ENCODE peak calls at places on chromosomes 13 and 19, in four cellular contexts. Q is HFF-Myc, O is Peyer's patch, S is RWPE1. G is an unnamed sample.
A peak's percentile ranks its signal among the peaks of the same experiment; 100 is the strongest.

GRCh38 chr13:46051958-46052313 is 610 bp downstream of the ZC3H13 start:
- DNase-seq in O (no peak), S (no peak), Q (no peak), G (no peak)

GRCh38 chr13:107138468-107138867 is 570.5 kb upstream of the ARGLU1 start:
- DNase-seq in S (no peak), O (no peak), Q (no peak), G (no peak)

GRCh38 chr13:106533940-106534843 is 1.3 kb downstream of the EFNB2 start:
- DNase-seq in O (peak; percentile 76), S (no peak), Q (no peak), G (peak; percentile 75)

GRCh38 chr19:17335575-17335974 is 920 bp upstream of the ANO8 start:
- DNase-seq in O (no peak), Q (no peak), S (no peak), G (no peak)

GRCh38 chr19:36043952-36044351 is 10.1 kb downstream of the THAP8 start:
- DNase-seq in Q (no peak), O (no peak), S (no peak), G (no peak)

GRCh38 chr19:44741258-44741731 is 7.2 kb upstream of the BCL3 start:
- DNase-seq in S (peak; percentile 70), O (peak; percentile 51), Q (no peak), G (no peak)

GRCh38 chr13:45412274-45413049 is 5.7 kb downstream of the SLC25A30 start:
- DNase-seq in S (no peak), Q (no peak), O (no peak), G (no peak)

GRCh38 chr13:109383683-109384082 is 402.7 kb downstream of the IRS2 start:
- DNase-seq in Q (no peak), O (no peak), S (peak; percentile 42), G (no peak)

GRCh38 chr13:97359181-97360057 is 74.5 kb upstream of the RAP2A start:
- DNase-seq in S (peak; percentile 51), Q (peak; percentile 50), O (no peak), G (no peak)

GRCh38 chr13:109586509-109587346 is 199.7 kb downstream of the IRS2 start:
- DNase-seq in S (no peak), O (peak; percentile 64), Q (no peak), G (no peak)

GRCh38 chr13:26255717-26256277 is 1.9 kb downstream of the CDK8 start:
- DNase-seq in S (peak; percentile 15), O (no peak), Q (no peak), G (no peak)

GRCh38 chr13:33845572-33846305 is 27.8 kb downstream of the RFC3 start:
- DNase-seq in O (no peak), Q (no peak), S (no peak), G (no peak)

GRCh38 chr19:48627211-48627864 is 8.0 kb downstream of the SPHK2 start:
- DNase-seq in Q (no peak), S (no peak), O (peak; percentile 77), G (no peak)

GRCh38 chr13:79662882-79663281 is 181.9 kb downstream of the NDFIP2 start:
- DNase-seq in Q (no peak), S (no peak), O (no peak), G (no peak)

GRCh38 chr19:40503300-40503699 is 36.5 kb downstream of the SPTBN4 start:
- DNase-seq in O (no peak), Q (no peak), S (no peak), G (no peak)

GRCh38 chr13:24605923-24606372 is 74.3 kb upstream of the ATP12A start:
- DNase-seq in O (no peak), Q (no peak), S (no peak), G (no peak)

GRCh38 chr19:13149628-13150186 is 468 bp downstream of the STX10 start:
- DNase-seq in Q (no peak), O (no peak), S (no peak), G (peak; percentile 87)

GRCh38 chr19:11346104-11346940 is at the start of the genes CCDC159 and TMEM205:
- DNase-seq in S (peak; percentile 99), O (peak; percentile 98), Q (peak; percentile 98), G (peak; percentile 98)

GRCh38 chr19:4730740-4731171 is 7.1 kb upstream of the DPP9 start:
- DNase-seq in S (peak; percentile 37), O (peak; percentile 64), Q (no peak), G (no peak)

GRCh38 chr13:41780736-41781708 is 179.9 kb downstream of the VWA8 start:
- DNase-seq in S (no peak), Q (peak; percentile 22), O (no peak), G (no peak)

GRCh38 chr13:91142572-91142971 is 204.9 kb upstream of the MIR17HG start:
- DNase-seq in S (peak; percentile 8), Q (no peak), O (no peak), G (no peak)

GRCh38 chr19:18857223-18857622 is 25.5 kb downstream of the UPF1 start:
- DNase-seq in Q (no peak), S (no peak), O (no peak), G (no peak)

GRCh38 chr19:17081672-17082630 is 6.4 kb downstream of the MYO9B start:
- DNase-seq in S (no peak), O (no peak), Q (no peak), G (no peak)

GRCh38 chr19:18156841-18157464 is 4.0 kb downstream of the PIK3R2 start:
- DNase-seq in O (peak; percentile 94), S (peak; percentile 96), Q (peak; percentile 81), G (peak; percentile 92)

GRCh38 chr19:8832132-8833021 is at the start of the genes MBD3L1 and ZNF558:
- DNase-seq in Q (peak; percentile 71), S (peak; percentile 96), O (peak; percentile 99), G (peak; percentile 99)
- TF ChIP-seq CTCF in Q (peak; percentile 3), S (peak; percentile 47), O (peak; percentile 45), G (peak; percentile 59)

GRCh38 chr13:82358284-82358683 is 1524.0 kb downstream of the SLITRK1 start:
- DNase-seq in S (no peak), O (no peak), Q (no peak), G (no peak)

DNA sequence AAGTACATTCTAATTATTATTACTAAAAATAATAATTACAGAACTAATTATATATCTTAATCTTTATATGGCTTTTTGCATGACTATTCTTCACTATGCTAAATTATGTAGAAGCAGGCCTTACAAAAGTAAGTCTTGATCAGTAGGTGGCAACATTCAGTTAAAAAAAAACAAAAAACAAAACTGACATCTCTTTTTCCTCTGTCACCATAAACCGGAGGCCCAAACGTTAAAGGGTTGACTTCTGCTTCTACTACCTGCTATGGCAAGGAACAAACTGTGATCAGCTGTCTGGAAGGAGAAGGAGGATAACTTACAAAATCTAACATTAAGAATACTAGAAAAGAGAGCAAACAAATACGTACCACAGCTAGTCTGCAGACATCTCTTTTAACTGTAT is 1525.6 kb downstream of the SLITRK1 start:
- DNase-seq in O (no peak), S (no peak), Q (no peak), G (no peak)
- TF ChIP-seq CTCF in O (no peak), S (no peak), Q (no peak), G (no peak)

DNA sequence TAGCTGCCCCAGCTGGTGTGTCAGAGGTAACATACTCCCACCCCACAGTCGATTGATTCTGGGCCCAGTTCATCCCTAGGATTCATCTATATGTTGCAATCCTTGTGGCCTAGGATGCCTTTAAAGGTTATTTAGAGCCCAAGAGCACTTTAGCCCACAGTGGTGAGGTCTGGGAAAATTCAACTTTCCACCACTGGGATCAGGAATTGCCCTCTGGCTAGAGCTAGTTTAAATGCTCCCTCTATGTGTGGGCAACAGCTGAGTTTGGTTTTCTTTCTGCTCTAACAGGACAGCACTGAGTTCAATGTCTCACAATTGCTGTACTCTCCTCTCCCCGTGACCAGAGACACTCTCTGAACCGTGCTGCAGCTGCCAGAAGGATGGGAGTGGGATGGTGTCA is 201.2 kb upstream of the SERP2 start:
- DNase-seq in S (no peak), O (no peak), Q (no peak), G (no peak)
- TF ChIP-seq CTCF in S (no peak), O (no peak), Q (no peak), G (no peak)

GRCh38 chr19:41769608-41770007 is 14.3 kb downstream of the CEACAM6 start:
- DNase-seq in O (no peak), Q (no peak), S (no peak), G (no peak)
- TF ChIP-seq CTCF in O (no peak), Q (no peak), S (no peak), G (no peak)

GRCh38 chr19:34275705-34276104 is 21.4 kb downstream of the GARRE1 start:
- DNase-seq in Q (no peak), O (no peak), S (no peak), G (no peak)
- TF ChIP-seq CTCF in Q (no peak), O (no peak), S (no peak), G (no peak)

GRCh38 chr13:22103046-22103445 is 432.2 kb downstream of the FGF9 start:
- DNase-seq in Q (no peak), S (no peak), O (no peak), G (no peak)
- TF ChIP-seq CTCF in Q (no peak), S (no peak), O (no peak), G (no peak)

DNA sequence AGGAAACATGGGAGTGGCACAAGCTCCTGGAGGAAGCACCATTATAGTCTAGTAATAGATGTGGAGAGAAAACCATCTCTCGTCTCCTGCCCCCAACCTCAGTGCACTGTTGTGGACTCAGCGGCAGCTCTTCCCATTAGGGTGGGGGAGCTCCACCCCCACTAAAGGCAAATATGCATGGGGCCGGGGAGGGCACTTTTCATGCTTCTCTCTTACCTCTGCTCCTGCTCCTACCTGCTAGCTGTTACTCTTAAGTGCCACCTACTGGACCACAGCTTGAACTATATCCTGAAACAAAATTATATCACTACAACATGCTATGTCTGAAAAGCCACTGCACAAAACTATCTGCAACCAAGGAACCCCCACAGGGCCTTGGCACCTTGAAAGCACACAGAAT is 112.6 kb upstream of the DACH1 start:
- DNase-seq in O (no peak), S (no peak), Q (no peak), G (no peak)
- TF ChIP-seq CTCF in O (peak; percentile 42), S (no peak), Q (no peak), G (no peak)